ENCODE peak calls at places on chromosomes 12 and 14, in seven cellular contexts. M is mucosa of descending colon, R is HepG2, Y is GM12865, J is LNCaP clone FGC, X is uterus, P is IMR-90. Q is an unnamed sample.

GRCh38 chr14:23379331-23380196 is 2.7 kb downstream of the CMTM5 start:
- DNase-seq in P (peak; percentile 17), R (peak; percentile 66), J (peak; percentile 63), M (peak; percentile 74), Y (peak; percentile 68), X (no peak), Q (peak; percentile 61)

GRCh38 chr12:51403159-51403558 is 12.0 kb upstream of the GALNT6 start:
- DNase-seq in Y (peak; percentile 61), X (no peak), R (no peak), J (no peak), P (peak; percentile 36), M (no peak), Q (no peak)

GRCh38 chr12:128761305-128761880 is 62.4 kb downstream of the SLC15A4 start:
- DNase-seq in M (no peak), X (no peak), J (no peak), R (no peak), P (no peak), Y (no peak), Q (no peak)

GRCh38 chr14:49541049-49541448 is 45.1 kb downstream of the RPS29 start:
- DNase-seq in P (no peak), J (no peak), M (no peak), Y (no peak), R (no peak), X (no peak), Q (no peak)

GRCh38 chr12:75852143-75852542 is 179.4 kb downstream of the PHLDA1 start:
- DNase-seq in M (no peak), P (peak; percentile 48), Y (no peak), R (no peak), J (no peak), X (no peak), Q (no peak)

GRCh38 chr12:6062427-6063378 is 61.8 kb downstream of the VWF start:
- DNase-seq in M (peak; percentile 69), X (peak; percentile 36), R (peak; percentile 24), Y (peak; percentile 56), J (no peak), P (peak; percentile 48), Q (peak; percentile 73)

GRCh38 chr14:55097894-55098560 is 31.0 kb upstream of the LGALS3 start:
- DNase-seq in M (peak; percentile 69), P (no peak), J (no peak), Y (peak; percentile 96), X (no peak), R (no peak), Q (no peak)

GRCh38 chr12:12718853-12719252 is 1.7 kb downstream of the CDKN1B start:
- DNase-seq in M (peak; percentile 57), P (peak; percentile 76), X (no peak), Y (no peak), J (no peak), R (no peak), Q (no peak)

GRCh38 chr12:94504386-94504785 is 44.7 kb upstream of the CEP83 start:
- DNase-seq in J (no peak), Y (no peak), R (no peak), X (no peak), M (no peak), P (no peak), Q (no peak)

GRCh38 chr12:84767079-84767478 is 145.5 kb downstream of the SLC6A15 start:
- DNase-seq in M (no peak), R (no peak), X (no peak), Y (no peak), J (no peak), P (no peak), Q (no peak)

GRCh38 chr14:91152499-91152898 is 38.6 kb downstream of the DGLUCY start:
- DNase-seq in M (no peak), R (no peak), X (no peak), J (no peak), Y (no peak), P (no peak), Q (no peak)

GRCh38 chr12:118986043-118986442 is 4.7 kb downstream of the SRRM4 start:
- DNase-seq in X (no peak), R (no peak), M (no peak), Y (no peak), P (no peak), J (no peak), Q (no peak)

GRCh38 chr12:47903927-47904646 is 707 bp downstream of the VDR start:
- DNase-seq in M (peak; percentile 71), R (no peak), Y (peak; percentile 42), J (no peak), X (peak; percentile 57), P (peak; percentile 82), Q (no peak)

GRCh38 chr12:56636675-56637540 is 6.8 kb upstream of the BAZ2A start:
- DNase-seq in P (peak; percentile 100), Y (peak; percentile 97), J (peak; percentile 99), M (peak; percentile 99), X (peak; percentile 100), R (peak; percentile 100), Q (peak; percentile 99)

GRCh38 chr14:105315941-105316562 is 1.5 kb downstream of the PACS2 start:
- DNase-seq in P (no peak), R (no peak), Y (no peak), M (no peak), X (no peak), J (no peak), Q (peak; percentile 28)

GRCh38 chr12:59834659-59835474 is 239.0 kb downstream of the SLC16A7 start:
- DNase-seq in X (no peak), M (peak; percentile 29), Y (peak; percentile 24), R (peak; percentile 5), P (peak; percentile 47), J (no peak), Q (no peak)

GRCh38 chr12:75890141-75890540 is 141.4 kb downstream of the PHLDA1 start:
- DNase-seq in Y (no peak), P (peak; percentile 34), X (no peak), J (no peak), R (no peak), M (no peak), Q (no peak)

GRCh38 chr12:72774023-72774422 is 501.9 kb downstream of the TRHDE start:
- DNase-seq in P (no peak), X (no peak), Y (no peak), M (no peak), J (no peak), R (no peak), Q (no peak)

GRCh38 chr14:100653409-100653808 is 66.2 kb upstream of the BEGAIN start:
- DNase-seq in R (no peak), M (no peak), J (no peak), Y (peak; percentile 31), X (no peak), P (no peak), Q (peak; percentile 58)

GRCh38 chr12:867905-868304 is 81.6 kb downstream of the RAD52 start:
- DNase-seq in X (no peak), J (no peak), P (no peak), Y (no peak), R (no peak), M (no peak), Q (no peak)
- TF ChIP-seq CTCF in X (no peak), J (no peak), P (no peak), Y (no peak), R (no peak), M (no peak), Q (no peak)

GRCh38 chr14:103103461-103104388 is 9.2 kb downstream of the EXOC3L4 start:
- DNase-seq in R (peak; percentile 87), P (peak; percentile 35), X (no peak), M (peak; percentile 91), Y (peak; percentile 42), J (peak; percentile 62), Q (peak; percentile 77)
- TF ChIP-seq CTCF in R (peak; percentile 35), P (peak; percentile 8), X (no peak), M (no peak), Y (no peak), J (no peak), Q (peak; percentile 41)

GRCh38 chr12:97960225-97960624 is 497.6 kb downstream of the RMST start:
- DNase-seq in Y (no peak), R (no peak), X (no peak), J (no peak), P (no peak), M (no peak), Q (no peak)
- TF ChIP-seq CTCF in Y (no peak), R (no peak), X (no peak), J (no peak), P (no peak), M (no peak), Q (no peak)

DNA sequence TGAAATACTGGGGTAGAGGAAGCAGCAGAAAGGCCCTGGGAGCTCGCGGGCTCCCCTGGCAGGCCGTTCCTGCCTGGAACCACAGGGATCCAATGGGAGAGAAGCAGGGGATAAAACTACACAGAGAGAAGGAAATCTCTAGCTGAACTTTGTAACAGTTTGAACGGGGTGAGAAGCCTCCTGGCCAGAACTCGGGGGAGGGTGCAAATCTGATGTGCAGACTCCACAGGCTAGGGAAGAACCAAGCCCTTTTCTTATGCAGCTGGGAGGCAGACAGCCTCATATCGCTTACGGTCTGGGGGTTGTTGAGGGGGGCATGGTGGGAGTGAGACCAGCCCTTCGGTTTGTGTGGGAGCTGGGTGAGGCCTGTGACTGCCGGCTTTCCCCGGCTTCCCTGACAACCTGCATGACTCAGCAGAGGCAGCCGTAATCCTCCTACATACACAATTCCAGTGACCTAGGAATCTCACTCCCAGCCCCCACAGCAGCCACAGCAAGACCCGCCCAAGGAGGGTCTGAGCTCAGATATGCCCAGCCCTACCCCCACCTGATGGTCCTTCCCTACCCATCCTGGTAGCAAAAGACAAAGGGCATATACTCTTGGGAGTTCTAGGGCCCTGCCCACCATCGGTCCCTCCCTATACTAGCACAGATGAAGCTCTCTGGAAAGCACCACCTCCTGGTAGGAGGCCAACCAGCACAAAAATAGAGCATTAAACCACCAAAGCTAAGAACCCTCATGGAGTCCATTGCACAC is 143.0 kb downstream of the TMTC1 start:
- DNase-seq in Y (no peak), M (no peak), J (no peak), X (peak; percentile 32), P (peak; percentile 68), R (peak; percentile 63), Q (no peak)
- TF ChIP-seq CTCF in Y (no peak), M (no peak), J (no peak), X (no peak), P (no peak), R (peak; percentile 54), Q (no peak)